ENCODE peak calls at places on chromosomes 11 and 22, in six cellular contexts. M is K562, E is sigmoid colon, H is prostate gland, Q is GM12891, A is spleen. D is an unnamed sample.

GRCh38 chr22:49350441-49351121 is 477.1 kb downstream of the BRD1 start:
- DNase-seq in E (no peak), A (peak; percentile 54), H (no peak), M (no peak), Q (no peak), D (no peak)

GRCh38 chr11:76288166-76288978 is 82.1 kb upstream of the WNT11 start:
- DNase-seq in Q (no peak), M (no peak), E (no peak), H (no peak), A (no peak), D (no peak)

GRCh38 chr11:14029971-14030531 is 67.5 kb downstream of the SPON1 start:
- DNase-seq in Q (no peak), E (peak; percentile 82), A (no peak), H (peak; percentile 79), M (no peak), D (no peak)

GRCh38 chr22:21108379-21109115 is 62.8 kb downstream of the LRRC74B start:
- DNase-seq in E (no peak), M (no peak), H (no peak), Q (no peak), A (no peak), D (no peak)

GRCh38 chr11:108693852-108694251 is 29.0 kb downstream of the DDX10 start:
- DNase-seq in E (no peak), Q (no peak), A (no peak), H (no peak), M (no peak), D (no peak)

GRCh38 chr11:121670792-121671275 is 218.1 kb upstream of the SORL1-AS1 start:
- DNase-seq in H (no peak), M (no peak), E (no peak), A (no peak), Q (no peak), D (no peak)

GRCh38 chr11:117827521-117828511 is 3.3 kb upstream of the FXYD2 start:
- DNase-seq in Q (no peak), H (no peak), M (no peak), A (peak; percentile 72), E (peak; percentile 55), D (no peak)

GRCh38 chr22:39617342-39617741 is 46.8 kb downstream of the CACNA1I start:
- DNase-seq in M (no peak), H (no peak), Q (no peak), E (no peak), A (no peak), D (no peak)

GRCh38 chr22:26210390-26210789 is 41.1 kb downstream of the SEZ6L start:
- DNase-seq in Q (no peak), A (no peak), M (no peak), H (no peak), E (peak; percentile 19), D (no peak)

GRCh38 chr11:90220391-90220790 is 2.5 kb downstream of the CHORDC1 start:
- DNase-seq in A (no peak), Q (no peak), E (no peak), M (no peak), H (no peak), D (no peak)

GRCh38 chr11:124643605-124644425 is 21.2 kb downstream of the TBRG1 start:
- DNase-seq in H (no peak), M (peak; percentile 52), A (no peak), Q (no peak), E (no peak), D (no peak)

GRCh38 chr22:28054622-28054871 is 135.5 kb upstream of the PITPNB start:
- DNase-seq in A (no peak), M (no peak), E (no peak), Q (no peak), H (no peak), D (no peak)

GRCh38 chr11:66142370-66143263 is 72.5 kb downstream of the PACS1 start:
- DNase-seq in H (no peak), A (no peak), E (no peak), M (no peak), Q (no peak), D (no peak)

GRCh38 chr11:83736689-83737088 is 450.5 kb upstream of the CCDC90B start:
- DNase-seq in E (no peak), H (no peak), M (no peak), Q (no peak), A (no peak), D (no peak)

GRCh38 chr22:46053563-46054090 is 76.7 kb upstream of the WNT7B start:
- DNase-seq in H (peak; percentile 87), M (peak; percentile 29), E (peak; percentile 93), A (peak; percentile 94), Q (peak; percentile 57), D (no peak)
- TF ChIP-seq POLR2A in H (peak; percentile 62), M (no peak), E (no peak), A (peak; percentile 27), Q (no peak), D (no peak)

GRCh38 chr11:12216100-12216499 is 105.7 kb downstream of the MICAL2 start:
- DNase-seq in E (no peak), Q (no peak), A (peak; percentile 69), H (peak; percentile 68), M (no peak), D (no peak)

GRCh38 chr11:12216542-12217422 is 106.4 kb downstream of the MICAL2 start:
- DNase-seq in H (peak; percentile 33), A (peak; percentile 56), Q (no peak), M (no peak), E (no peak), D (no peak)

GRCh38 chr11:12213920-12214319 is 103.5 kb downstream of the MICAL2 start:
- DNase-seq in E (no peak), H (no peak), Q (no peak), A (no peak), M (peak; percentile 28), D (no peak)

GRCh38 chr11:12214751-12215150 is 104.4 kb downstream of the MICAL2 start:
- DNase-seq in E (no peak), H (no peak), M (no peak), Q (no peak), A (no peak), D (no peak)

DNA sequence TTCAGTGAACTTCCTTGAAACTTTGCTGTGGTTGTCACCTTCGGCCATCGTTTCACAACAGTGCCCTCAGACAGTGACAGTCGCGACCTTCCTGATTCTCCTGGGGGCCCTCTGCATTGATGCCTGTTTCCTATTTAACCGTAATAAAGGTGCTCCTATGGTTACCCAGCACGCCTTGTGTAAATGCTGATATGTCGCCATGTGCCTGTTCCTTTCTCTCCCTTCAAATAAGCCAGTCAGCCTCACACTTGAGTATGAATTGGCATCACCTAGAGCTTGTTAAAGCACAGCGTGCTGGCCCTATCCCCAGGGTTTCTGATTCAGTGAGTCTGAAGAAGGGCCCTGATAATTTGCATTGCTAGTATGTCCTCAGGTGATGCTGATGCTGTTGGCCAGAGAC is 104.8 kb downstream of the MICAL2 start:
- DNase-seq in E (no peak), M (no peak), H (no peak), A (peak; percentile 54), Q (no peak), D (no peak)
- TF ChIP-seq POLR2AphosphoS5 in E (no peak), M (no peak), H (no peak), A (no peak), Q (no peak), D (no peak)

DNA sequence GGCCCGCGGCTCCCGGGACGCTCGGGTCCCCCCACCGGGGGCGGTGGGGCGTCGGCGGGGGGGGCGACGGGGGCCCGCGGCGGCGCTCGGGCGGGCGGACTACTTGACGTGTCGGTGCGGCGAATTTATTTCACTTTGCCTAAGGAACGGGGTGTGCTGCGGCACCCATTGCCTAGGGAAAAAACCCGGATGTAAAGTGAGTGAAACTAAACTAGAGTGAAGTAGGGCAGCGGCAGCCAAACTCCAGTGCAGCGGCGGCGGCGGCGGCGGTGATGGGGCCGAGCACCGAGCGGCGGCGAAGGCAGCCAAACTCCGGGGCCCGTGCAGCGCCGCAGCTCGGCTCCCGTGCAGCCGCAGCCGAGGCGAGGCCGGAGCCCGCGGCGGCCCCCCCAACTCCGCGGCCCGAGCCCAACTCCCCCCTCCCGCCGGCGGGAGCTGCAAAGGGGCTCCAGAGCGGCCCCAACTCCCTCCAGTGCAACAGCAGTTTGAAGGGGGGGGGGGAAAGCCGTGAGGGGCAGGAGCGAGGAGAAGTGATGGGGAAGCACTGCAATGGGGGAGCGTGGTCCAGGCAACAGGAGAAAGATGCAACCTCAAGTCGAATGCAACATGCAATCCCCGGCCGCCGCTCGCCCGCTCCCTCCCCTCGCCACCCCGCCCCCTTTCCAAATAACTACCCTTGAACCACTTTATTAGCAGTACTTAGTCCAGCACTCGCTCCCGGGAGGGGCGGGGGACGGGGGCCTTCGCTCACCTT is 647 bp upstream of the PHF21A start:
- DNase-seq in Q (no peak), A (peak; percentile 93), M (peak; percentile 63), E (peak; percentile 91), H (peak; percentile 79), D (no peak)
- TF ChIP-seq POLR2A in Q (no peak), A (peak; percentile 66), M (no peak), E (no peak), H (peak; percentile 35), D (no peak)

DNA sequence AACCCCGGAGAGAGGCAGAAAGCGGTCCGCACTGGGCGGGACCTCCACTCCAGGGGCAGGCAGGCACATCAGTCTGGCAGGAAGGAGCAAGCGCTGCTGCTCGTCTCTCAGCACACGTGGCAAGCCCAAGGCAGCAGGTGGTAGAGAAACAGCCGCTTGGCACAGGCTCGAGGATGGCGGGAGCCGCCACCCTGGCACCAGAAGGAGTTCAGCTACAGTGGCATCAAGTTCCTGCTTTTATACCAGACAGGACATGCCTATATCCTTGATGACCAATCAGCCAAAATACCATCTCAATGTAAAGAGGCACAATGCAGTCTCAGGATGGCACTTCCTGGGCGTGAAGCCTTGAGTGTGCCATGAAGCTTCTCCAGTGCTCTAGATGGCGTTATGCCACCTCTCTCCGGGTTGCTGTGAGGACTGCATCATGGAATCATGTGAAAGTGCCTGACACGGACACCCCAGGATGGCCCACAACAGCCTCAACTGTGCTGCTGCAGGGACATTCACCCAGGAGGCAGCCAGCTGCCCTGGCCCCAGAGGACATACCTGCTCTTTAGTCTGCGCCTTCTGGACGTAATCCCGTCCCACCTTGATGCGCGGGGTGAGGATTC is 64.8 kb downstream of the APOL1 start:
- DNase-seq in E (no peak), Q (no peak), M (no peak), A (no peak), H (peak; percentile 58), D (no peak)
- TF ChIP-seq POLR2AphosphoS5 in E (peak; percentile 13), Q (no peak), M (no peak), A (peak; percentile 81), H (peak; percentile 48), D (peak; percentile 39)